ENCODE peak calls at places on chromosomes 4 and X, in seven cellular contexts. One of them, this sample, is unnamed.

GRCh38 chrX:62839596-62839995 is 511.5 kb downstream of the SPIN4 start:
- DNase-seq in WTC11: no peak
- DNase-seq in esophagus squamous epithelium: no peak
- DNase-seq in A549: no peak
- DNase-seq in AG09309: no peak
- DNase-seq in activated CD4-positive, alpha-beta T cell treated with anti-CD3 and anti-CD28 coated beads, Interleukin-2, amount 10 ng/mL, durations not matched to agents 7 days and 5 days: no peak
- DNase-seq in T-helper 1 cell: no peak
- DNase-seq in this sample: no peak

GRCh38 chrX:155216940-155217450 is 735 bp downstream of the VBP1 start:
- DNase-seq in WTC11: no peak
- DNase-seq in esophagus squamous epithelium: no peak
- DNase-seq in A549: no peak
- DNase-seq in AG09309: no peak
- DNase-seq in activated CD4-positive, alpha-beta T cell treated with anti-CD3 and anti-CD28 coated beads, Interleukin-2, amount 10 ng/mL, durations not matched to agents 7 days and 5 days: no peak
- DNase-seq in T-helper 1 cell: no peak
- DNase-seq in this sample: no peak

GRCh38 chrX:31132803-31133202 is 61.0 kb upstream of the FTHL17 start:
- DNase-seq in WTC11: no peak
- DNase-seq in esophagus squamous epithelium: no peak
- DNase-seq in A549: no peak
- DNase-seq in AG09309: no peak
- DNase-seq in activated CD4-positive, alpha-beta T cell treated with anti-CD3 and anti-CD28 coated beads, Interleukin-2, amount 10 ng/mL, durations not matched to agents 7 days and 5 days: no peak
- DNase-seq in T-helper 1 cell: no peak
- DNase-seq in this sample: no peak

GRCh38 chrX:69031971-69032391 is 133.3 kb downstream of the PJA1 start:
- DNase-seq in WTC11: no peak
- DNase-seq in esophagus squamous epithelium: no peak
- DNase-seq in A549: no peak
- DNase-seq in AG09309: no peak
- DNase-seq in activated CD4-positive, alpha-beta T cell treated with anti-CD3 and anti-CD28 coated beads, Interleukin-2, amount 10 ng/mL, durations not matched to agents 7 days and 5 days: no peak
- DNase-seq in T-helper 1 cell: no peak
- DNase-seq in this sample: no peak

GRCh38 chr4:59838236-59838635 is 1361.9 kb upstream of the ADGRL3 start:
- DNase-seq in WTC11: no peak
- DNase-seq in esophagus squamous epithelium: no peak
- DNase-seq in A549: no peak
- DNase-seq in AG09309: no peak
- DNase-seq in activated CD4-positive, alpha-beta T cell treated with anti-CD3 and anti-CD28 coated beads, Interleukin-2, amount 10 ng/mL, durations not matched to agents 7 days and 5 days: no peak
- DNase-seq in T-helper 1 cell: no peak
- DNase-seq in this sample: no peak

GRCh38 chrX:151397741-151398070 is 700 bp downstream of the VMA21 start:
- DNase-seq in WTC11: no peak
- DNase-seq in esophagus squamous epithelium: no peak
- DNase-seq in A549: peak
- DNase-seq in AG09309: no peak
- DNase-seq in activated CD4-positive, alpha-beta T cell treated with anti-CD3 and anti-CD28 coated beads, Interleukin-2, amount 10 ng/mL, durations not matched to agents 7 days and 5 days: no peak
- DNase-seq in T-helper 1 cell: no peak
- DNase-seq in this sample: no peak

GRCh38 chr4:101366331-101366730 is 19.0 kb upstream of the PPP3CA start:
- DNase-seq in WTC11: no peak
- DNase-seq in esophagus squamous epithelium: no peak
- DNase-seq in A549: no peak
- DNase-seq in AG09309: no peak
- DNase-seq in activated CD4-positive, alpha-beta T cell treated with anti-CD3 and anti-CD28 coated beads, Interleukin-2, amount 10 ng/mL, durations not matched to agents 7 days and 5 days: no peak
- DNase-seq in T-helper 1 cell: no peak
- DNase-seq in this sample: no peak

GRCh38 chrX:74458738-74459137 is 37.4 kb downstream of the SLC16A2 start:
- DNase-seq in WTC11: no peak
- DNase-seq in esophagus squamous epithelium: no peak
- DNase-seq in A549: no peak
- DNase-seq in AG09309: peak
- DNase-seq in activated CD4-positive, alpha-beta T cell treated with anti-CD3 and anti-CD28 coated beads, Interleukin-2, amount 10 ng/mL, durations not matched to agents 7 days and 5 days: no peak
- DNase-seq in T-helper 1 cell: no peak
- DNase-seq in this sample: no peak

GRCh38 chrX:19595036-19595435 is 79.7 kb upstream of the MAP3K15 start:
- DNase-seq in WTC11: no peak
- DNase-seq in esophagus squamous epithelium: no peak
- DNase-seq in A549: no peak
- DNase-seq in AG09309: no peak
- DNase-seq in activated CD4-positive, alpha-beta T cell treated with anti-CD3 and anti-CD28 coated beads, Interleukin-2, amount 10 ng/mL, durations not matched to agents 7 days and 5 days: no peak
- DNase-seq in T-helper 1 cell: no peak
- DNase-seq in this sample: no peak

GRCh38 chrX:135408794-135409193 is 12.9 kb upstream of the SMIM10L2A start:
- DNase-seq in WTC11: no peak
- DNase-seq in esophagus squamous epithelium: no peak
- DNase-seq in A549: no peak
- DNase-seq in AG09309: no peak
- DNase-seq in activated CD4-positive, alpha-beta T cell treated with anti-CD3 and anti-CD28 coated beads, Interleukin-2, amount 10 ng/mL, durations not matched to agents 7 days and 5 days: no peak
- DNase-seq in T-helper 1 cell: no peak
- DNase-seq in this sample: no peak

GRCh38 chr4:11719879-11720278 is 291.2 kb upstream of the HS3ST1 start:
- DNase-seq in WTC11: no peak
- DNase-seq in esophagus squamous epithelium: no peak
- DNase-seq in A549: no peak
- DNase-seq in AG09309: no peak
- DNase-seq in activated CD4-positive, alpha-beta T cell treated with anti-CD3 and anti-CD28 coated beads, Interleukin-2, amount 10 ng/mL, durations not matched to agents 7 days and 5 days: no peak
- DNase-seq in T-helper 1 cell: no peak
- DNase-seq in this sample: no peak

GRCh38 chr4:31237242-31237641 is 517.1 kb downstream of the PCDH7 start:
- DNase-seq in WTC11: no peak
- DNase-seq in esophagus squamous epithelium: no peak
- DNase-seq in A549: no peak
- DNase-seq in AG09309: no peak
- DNase-seq in activated CD4-positive, alpha-beta T cell treated with anti-CD3 and anti-CD28 coated beads, Interleukin-2, amount 10 ng/mL, durations not matched to agents 7 days and 5 days: no peak
- DNase-seq in T-helper 1 cell: no peak
- DNase-seq in this sample: no peak

GRCh38 chrX:24498975-24499374 is 33.9 kb downstream of the PDK3 start:
- DNase-seq in WTC11: no peak
- DNase-seq in esophagus squamous epithelium: no peak
- DNase-seq in A549: peak
- DNase-seq in AG09309: no peak
- DNase-seq in activated CD4-positive, alpha-beta T cell treated with anti-CD3 and anti-CD28 coated beads, Interleukin-2, amount 10 ng/mL, durations not matched to agents 7 days and 5 days: no peak
- DNase-seq in T-helper 1 cell: no peak
- DNase-seq in this sample: no peak

GRCh38 chr4:167966161-167966560 is 126.2 kb upstream of the ANXA10 start:
- DNase-seq in WTC11: no peak
- DNase-seq in esophagus squamous epithelium: no peak
- DNase-seq in A549: no peak
- DNase-seq in AG09309: no peak
- DNase-seq in activated CD4-positive, alpha-beta T cell treated with anti-CD3 and anti-CD28 coated beads, Interleukin-2, amount 10 ng/mL, durations not matched to agents 7 days and 5 days: no peak
- DNase-seq in T-helper 1 cell: no peak
- DNase-seq in this sample: no peak

GRCh38 chr4:117971406-117971805 is 62.9 kb upstream of the NDST3 start:
- DNase-seq in WTC11: no peak
- DNase-seq in esophagus squamous epithelium: no peak
- DNase-seq in A549: no peak
- DNase-seq in AG09309: no peak
- DNase-seq in activated CD4-positive, alpha-beta T cell treated with anti-CD3 and anti-CD28 coated beads, Interleukin-2, amount 10 ng/mL, durations not matched to agents 7 days and 5 days: no peak
- DNase-seq in T-helper 1 cell: no peak
- DNase-seq in this sample: no peak

GRCh38 chrX:25112156-25112555 is 96.4 kb upstream of the ARX start:
- DNase-seq in WTC11: no peak
- DNase-seq in esophagus squamous epithelium: no peak
- DNase-seq in A549: no peak
- DNase-seq in AG09309: no peak
- DNase-seq in activated CD4-positive, alpha-beta T cell treated with anti-CD3 and anti-CD28 coated beads, Interleukin-2, amount 10 ng/mL, durations not matched to agents 7 days and 5 days: no peak
- DNase-seq in T-helper 1 cell: no peak
- DNase-seq in this sample: no peak

GRCh38 chr4:134812611-134813010 is 611.0 kb upstream of the PABPC4L start:
- DNase-seq in WTC11: no peak
- DNase-seq in esophagus squamous epithelium: no peak
- DNase-seq in A549: no peak
- DNase-seq in AG09309: no peak
- DNase-seq in activated CD4-positive, alpha-beta T cell treated with anti-CD3 and anti-CD28 coated beads, Interleukin-2, amount 10 ng/mL, durations not matched to agents 7 days and 5 days: no peak
- DNase-seq in T-helper 1 cell: no peak
- DNase-seq in this sample: no peak

GRCh38 chr4:8513931-8514330 is 66.3 kb upstream of the GPR78 start:
- DNase-seq in WTC11: no peak
- DNase-seq in esophagus squamous epithelium: no peak
- DNase-seq in A549: no peak
- DNase-seq in AG09309: no peak
- DNase-seq in activated CD4-positive, alpha-beta T cell treated with anti-CD3 and anti-CD28 coated beads, Interleukin-2, amount 10 ng/mL, durations not matched to agents 7 days and 5 days: no peak
- DNase-seq in T-helper 1 cell: no peak
- DNase-seq in this sample: no peak

GRCh38 chr4:80074651-80075050 is 1.6 kb upstream of the ANTXR2 start:
- DNase-seq in WTC11: no peak
- DNase-seq in esophagus squamous epithelium: no peak
- DNase-seq in A549: no peak
- DNase-seq in AG09309: no peak
- DNase-seq in activated CD4-positive, alpha-beta T cell treated with anti-CD3 and anti-CD28 coated beads, Interleukin-2, amount 10 ng/mL, durations not matched to agents 7 days and 5 days: no peak
- DNase-seq in T-helper 1 cell: no peak
- DNase-seq in this sample: no peak

GRCh38 chrX:2343413-2343812 is 157.4 kb downstream of the DHRSX start:
- DNase-seq in WTC11: no peak
- DNase-seq in esophagus squamous epithelium: no peak
- DNase-seq in A549: no peak
- DNase-seq in AG09309: no peak
- DNase-seq in activated CD4-positive, alpha-beta T cell treated with anti-CD3 and anti-CD28 coated beads, Interleukin-2, amount 10 ng/mL, durations not matched to agents 7 days and 5 days: no peak
- DNase-seq in T-helper 1 cell: no peak
- DNase-seq in this sample: no peak

GRCh38 chr4:2837904-2838496 is 5.6 kb upstream of the ADD1 start:
- DNase-seq in WTC11: no peak
- DNase-seq in esophagus squamous epithelium: no peak
- DNase-seq in A549: no peak
- DNase-seq in AG09309: no peak
- DNase-seq in activated CD4-positive, alpha-beta T cell treated with anti-CD3 and anti-CD28 coated beads, Interleukin-2, amount 10 ng/mL, durations not matched to agents 7 days and 5 days: peak
- DNase-seq in T-helper 1 cell: peak
- DNase-seq in this sample: peak

GRCh38 chr4:41857225-41857624 is 78.0 kb upstream of the TMEM33 start:
- DNase-seq in WTC11: no peak
- DNase-seq in esophagus squamous epithelium: no peak
- DNase-seq in A549: no peak
- DNase-seq in AG09309: no peak
- DNase-seq in activated CD4-positive, alpha-beta T cell treated with anti-CD3 and anti-CD28 coated beads, Interleukin-2, amount 10 ng/mL, durations not matched to agents 7 days and 5 days: no peak
- DNase-seq in T-helper 1 cell: no peak
- DNase-seq in this sample: no peak

GRCh38 chr4:156505341-156505955 is 466.2 kb downstream of the PDGFC start:
- DNase-seq in WTC11: peak
- DNase-seq in esophagus squamous epithelium: no peak
- DNase-seq in A549: no peak
- DNase-seq in AG09309: no peak
- DNase-seq in activated CD4-positive, alpha-beta T cell treated with anti-CD3 and anti-CD28 coated beads, Interleukin-2, amount 10 ng/mL, durations not matched to agents 7 days and 5 days: no peak
- DNase-seq in T-helper 1 cell: no peak
- DNase-seq in this sample: no peak

GRCh38 chr4:36775544-36775943 is 469.0 kb upstream of the NWD2 start:
- DNase-seq in WTC11: no peak
- DNase-seq in esophagus squamous epithelium: no peak
- DNase-seq in A549: no peak
- DNase-seq in AG09309: no peak
- DNase-seq in activated CD4-positive, alpha-beta T cell treated with anti-CD3 and anti-CD28 coated beads, Interleukin-2, amount 10 ng/mL, durations not matched to agents 7 days and 5 days: no peak
- DNase-seq in T-helper 1 cell: no peak
- DNase-seq in this sample: no peak

GRCh38 chr4:185880571-185880970 is 68.6 kb upstream of the SORBS2 start:
- DNase-seq in WTC11: no peak
- DNase-seq in esophagus squamous epithelium: no peak
- DNase-seq in A549: no peak
- DNase-seq in AG09309: no peak
- DNase-seq in activated CD4-positive, alpha-beta T cell treated with anti-CD3 and anti-CD28 coated beads, Interleukin-2, amount 10 ng/mL, durations not matched to agents 7 days and 5 days: no peak
- DNase-seq in T-helper 1 cell: no peak
- DNase-seq in this sample: no peak

GRCh38 chr4:154367659-154368058 is 123.9 kb downstream of the DCHS2 start:
- DNase-seq in WTC11: no peak
- DNase-seq in esophagus squamous epithelium: no peak
- DNase-seq in A549: no peak
- DNase-seq in AG09309: no peak
- DNase-seq in activated CD4-positive, alpha-beta T cell treated with anti-CD3 and anti-CD28 coated beads, Interleukin-2, amount 10 ng/mL, durations not matched to agents 7 days and 5 days: no peak
- DNase-seq in T-helper 1 cell: no peak
- DNase-seq in this sample: no peak

GRCh38 chrX:10508891-10509290 is 111.5 kb downstream of the MID1 start:
- DNase-seq in WTC11: no peak
- DNase-seq in esophagus squamous epithelium: no peak
- DNase-seq in A549: no peak
- DNase-seq in AG09309: no peak
- DNase-seq in activated CD4-positive, alpha-beta T cell treated with anti-CD3 and anti-CD28 coated beads, Interleukin-2, amount 10 ng/mL, durations not matched to agents 7 days and 5 days: no peak
- DNase-seq in T-helper 1 cell: no peak
- DNase-seq in this sample: no peak

GRCh38 chr4:74848774-74849173 is 54.5 kb upstream of the BTC start:
- DNase-seq in WTC11: no peak
- DNase-seq in esophagus squamous epithelium: no peak
- DNase-seq in A549: no peak
- DNase-seq in AG09309: no peak
- DNase-seq in activated CD4-positive, alpha-beta T cell treated with anti-CD3 and anti-CD28 coated beads, Interleukin-2, amount 10 ng/mL, durations not matched to agents 7 days and 5 days: no peak
- DNase-seq in T-helper 1 cell: no peak
- DNase-seq in this sample: no peak

GRCh38 chr4:70833701-70834100 is 6.0 kb downstream of the GRSF1 start:
- DNase-seq in WTC11: no peak
- DNase-seq in esophagus squamous epithelium: no peak
- DNase-seq in A549: no peak
- DNase-seq in AG09309: no peak
- DNase-seq in activated CD4-positive, alpha-beta T cell treated with anti-CD3 and anti-CD28 coated beads, Interleukin-2, amount 10 ng/mL, durations not matched to agents 7 days and 5 days: no peak
- DNase-seq in T-helper 1 cell: no peak
- DNase-seq in this sample: no peak

GRCh38 chr4:145920205-145920604 is 18.4 kb downstream of the ZNF827 start:
- DNase-seq in WTC11: no peak
- DNase-seq in esophagus squamous epithelium: no peak
- DNase-seq in A549: no peak
- DNase-seq in AG09309: peak
- DNase-seq in activated CD4-positive, alpha-beta T cell treated with anti-CD3 and anti-CD28 coated beads, Interleukin-2, amount 10 ng/mL, durations not matched to agents 7 days and 5 days: no peak
- DNase-seq in T-helper 1 cell: no peak
- DNase-seq in this sample: no peak

GRCh38 chrX:4579999-4580398 is 866.5 kb upstream of the PRKX start:
- DNase-seq in WTC11: no peak
- DNase-seq in esophagus squamous epithelium: no peak
- DNase-seq in A549: no peak
- DNase-seq in AG09309: no peak
- DNase-seq in activated CD4-positive, alpha-beta T cell treated with anti-CD3 and anti-CD28 coated beads, Interleukin-2, amount 10 ng/mL, durations not matched to agents 7 days and 5 days: no peak
- DNase-seq in T-helper 1 cell: no peak
- DNase-seq in this sample: no peak

GRCh38 chrX:57902633-57903032 is 7.6 kb downstream of the ZXDA start:
- DNase-seq in WTC11: no peak
- DNase-seq in esophagus squamous epithelium: no peak
- DNase-seq in A549: no peak
- DNase-seq in AG09309: no peak
- DNase-seq in activated CD4-positive, alpha-beta T cell treated with anti-CD3 and anti-CD28 coated beads, Interleukin-2, amount 10 ng/mL, durations not matched to agents 7 days and 5 days: no peak
- DNase-seq in T-helper 1 cell: no peak
- DNase-seq in this sample: no peak

GRCh38 chrX:70196961-70197805 is 19.9 kb downstream of the DGAT2L6 start:
- DNase-seq in WTC11: peak
- DNase-seq in esophagus squamous epithelium: no peak
- DNase-seq in A549: peak
- DNase-seq in AG09309: peak
- DNase-seq in activated CD4-positive, alpha-beta T cell treated with anti-CD3 and anti-CD28 coated beads, Interleukin-2, amount 10 ng/mL, durations not matched to agents 7 days and 5 days: peak
- DNase-seq in T-helper 1 cell: peak
- DNase-seq in this sample: peak

GRCh38 chr4:73841243-73841925 is 4.9 kb downstream of the CXCL6 start:
- DNase-seq in WTC11: no peak
- DNase-seq in esophagus squamous epithelium: no peak
- DNase-seq in A549: no peak
- DNase-seq in AG09309: no peak
- DNase-seq in activated CD4-positive, alpha-beta T cell treated with anti-CD3 and anti-CD28 coated beads, Interleukin-2, amount 10 ng/mL, durations not matched to agents 7 days and 5 days: no peak
- DNase-seq in T-helper 1 cell: no peak
- DNase-seq in this sample: no peak

GRCh38 chrX:37454537-37455285 is 105.5 kb downstream of the PRRG1 start:
- DNase-seq in WTC11: no peak
- DNase-seq in esophagus squamous epithelium: no peak
- DNase-seq in A549: peak
- DNase-seq in AG09309: no peak
- DNase-seq in activated CD4-positive, alpha-beta T cell treated with anti-CD3 and anti-CD28 coated beads, Interleukin-2, amount 10 ng/mL, durations not matched to agents 7 days and 5 days: no peak
- DNase-seq in T-helper 1 cell: no peak
- DNase-seq in this sample: no peak

GRCh38 chr4:13248621-13249298 is 235.4 kb downstream of the RAB28 start:
- DNase-seq in WTC11: no peak
- DNase-seq in esophagus squamous epithelium: no peak
- DNase-seq in A549: no peak
- DNase-seq in AG09309: no peak
- DNase-seq in activated CD4-positive, alpha-beta T cell treated with anti-CD3 and anti-CD28 coated beads, Interleukin-2, amount 10 ng/mL, durations not matched to agents 7 days and 5 days: no peak
- DNase-seq in T-helper 1 cell: no peak
- DNase-seq in this sample: no peak

GRCh38 chr4:151811403-151811802 is 50.6 kb upstream of the GATB start:
- DNase-seq in WTC11: no peak
- DNase-seq in esophagus squamous epithelium: no peak
- DNase-seq in A549: no peak
- DNase-seq in AG09309: no peak
- DNase-seq in activated CD4-positive, alpha-beta T cell treated with anti-CD3 and anti-CD28 coated beads, Interleukin-2, amount 10 ng/mL, durations not matched to agents 7 days and 5 days: no peak
- DNase-seq in T-helper 1 cell: no peak
- DNase-seq in this sample: no peak

GRCh38 chrX:47573334-47574095 is 8.7 kb upstream of the TIMP1 start:
- DNase-seq in WTC11: peak
- DNase-seq in esophagus squamous epithelium: no peak
- DNase-seq in A549: no peak
- DNase-seq in AG09309: no peak
- DNase-seq in activated CD4-positive, alpha-beta T cell treated with anti-CD3 and anti-CD28 coated beads, Interleukin-2, amount 10 ng/mL, durations not matched to agents 7 days and 5 days: no peak
- DNase-seq in T-helper 1 cell: no peak
- DNase-seq in this sample: no peak

This sample was measured in T-cell.